ENCODE peak calls at places on chromosomes 6 and 20, in six cellular contexts. G is activated CD4-positive, CD25-positive, alpha-beta regulatory T cell; H is AG08395; V is HL-60; E is tibial artery; T is activated T-cell treated with anti-CD3 and anti-CD28 coated beads, Interleukin-2, amount 50 U/mL, for 72 hours. L is an unnamed sample.

GRCh38 chr6:151679941-151680340 is 127.5 kb upstream of the ESR1 start:
- DNase-seq in T (no peak), E (no peak), V (no peak), G (no peak), H (no peak), L (no peak)

GRCh38 chr20:46575794-46576495 is 25.5 kb upstream of the OCSTAMP start:
- DNase-seq in T (no peak), H (no peak), E (no peak), G (no peak), V (no peak), L (no peak)

GRCh38 chr6:13195826-13196225 is 132.5 kb downstream of the TBC1D7 start:
- DNase-seq in E (no peak), H (no peak), G (no peak), T (no peak), V (no peak), L (no peak)

GRCh38 chr20:19886666-19887288 is 128.7 kb downstream of the RIN2 start:
- DNase-seq in T (no peak), H (no peak), E (no peak), V (no peak), G (no peak), L (peak)

GRCh38 chr6:157386454-157386853 is 5.5 kb downstream of the ZDHHC14 start:
- DNase-seq in V (no peak), T (no peak), H (no peak), E (no peak), G (no peak), L (no peak)

GRCh38 chr6:56851541-56852248 is 103.2 kb upstream of the BEND6 start:
- DNase-seq in G (no peak), V (no peak), H (peak), E (peak), T (peak), L (peak)

GRCh38 chr6:91691449-91691848 is 1104.6 kb upstream of the MAP3K7 start:
- DNase-seq in T (no peak), E (no peak), V (no peak), H (no peak), G (no peak), L (no peak)

GRCh38 chr20:52624270-52624669 is 347.9 kb upstream of the TSHZ2 start:
- DNase-seq in G (no peak), H (no peak), T (no peak), V (no peak), E (no peak), L (no peak)

GRCh38 chr20:24002896-24003295 is 14.3 kb upstream of the GGTLC1 start:
- DNase-seq in T (no peak), E (no peak), H (no peak), G (no peak), V (no peak), L (no peak)

L was measured in mammary epithelial cell.